ENCODE peak calls at places on chromosome 6, in six cellular contexts. One of them, this sample, is unnamed.

GRCh38 chr6:87840324-87840723 is 138.3 kb upstream of the AKIRIN2 start:
- DNase-seq in fibroblast of lung: no peak
- DNase-seq in prostate gland: no peak
- DNase-seq in EH: no peak
- DNase-seq in T-helper 17 cell: no peak
- DNase-seq in GM12865: no peak
- DNase-seq in this sample: no peak

GRCh38 chr6:106751501-106752252 is 122.3 kb downstream of the QRSL1 start:
- DNase-seq in prostate gland: no peak
- DNase-seq in fibroblast of lung: peak; percentile 16
- DNase-seq in EH: no peak
- DNase-seq in GM12865: no peak
- DNase-seq in T-helper 17 cell: no peak
- DNase-seq in this sample: no peak

GRCh38 chr6:46808806-46809205 is 15.6 kb downstream of the MEP1A start:
- DNase-seq in T-helper 17 cell: no peak
- DNase-seq in GM12865: no peak
- DNase-seq in EH: no peak
- DNase-seq in fibroblast of lung: no peak
- DNase-seq in prostate gland: no peak
- DNase-seq in this sample: no peak

GRCh38 chr6:9126845-9127560 is 691.7 kb upstream of the SLC35B3 start:
- DNase-seq in fibroblast of lung: peak; percentile 92
- DNase-seq in prostate gland: no peak
- DNase-seq in GM12865: no peak
- DNase-seq in T-helper 17 cell: no peak
- DNase-seq in EH: peak; percentile 90
- DNase-seq in this sample: no peak

GRCh38 chr6:33316603-33317417 is 734 bp downstream of the ZBTB22 start:
- DNase-seq in fibroblast of lung: no peak
- DNase-seq in T-helper 17 cell: no peak
- DNase-seq in EH: no peak
- DNase-seq in GM12865: no peak
- DNase-seq in prostate gland: no peak
- DNase-seq in this sample: no peak

GRCh38 chr6:133343220-133343619 is 102.1 kb downstream of the EYA4 start:
- DNase-seq in fibroblast of lung: no peak
- DNase-seq in prostate gland: no peak
- DNase-seq in GM12865: no peak
- DNase-seq in EH: no peak
- DNase-seq in T-helper 17 cell: no peak
- DNase-seq in this sample: no peak

GRCh38 chr6:43698584-43699349 is 11.2 kb upstream of the MRPS18A start:
- DNase-seq in GM12865: no peak
- DNase-seq in T-helper 17 cell: no peak
- DNase-seq in prostate gland: no peak
- DNase-seq in EH: peak; percentile 68
- DNase-seq in fibroblast of lung: no peak
- DNase-seq in this sample: peak; percentile 52

GRCh38 chr6:14925025-14925595 is 320.8 kb upstream of the JARID2 start:
- DNase-seq in EH: peak; percentile 50
- DNase-seq in T-helper 17 cell: no peak
- DNase-seq in GM12865: no peak
- DNase-seq in prostate gland: no peak
- DNase-seq in fibroblast of lung: no peak
- DNase-seq in this sample: no peak

GRCh38 chr6:64049736-64050135 is 414.1 kb downstream of the PHF3 start:
- DNase-seq in fibroblast of lung: no peak
- DNase-seq in GM12865: no peak
- DNase-seq in EH: no peak
- DNase-seq in prostate gland: no peak
- DNase-seq in T-helper 17 cell: no peak
- DNase-seq in this sample: no peak

GRCh38 chr6:21121737-21122136 is 471.8 kb upstream of the SOX4 start:
- DNase-seq in GM12865: no peak
- DNase-seq in EH: no peak
- DNase-seq in T-helper 17 cell: no peak
- DNase-seq in prostate gland: no peak
- DNase-seq in fibroblast of lung: no peak
- DNase-seq in this sample: no peak

GRCh38 chr6:33710296-33711121 is 991 bp downstream of the UQCC2 start:
- DNase-seq in T-helper 17 cell: no peak
- DNase-seq in GM12865: peak; percentile 33
- DNase-seq in fibroblast of lung: no peak
- DNase-seq in EH: no peak
- DNase-seq in prostate gland: no peak
- DNase-seq in this sample: no peak

GRCh38 chr6:31702421-31702818 is 704 bp downstream of the ABHD16A start:
- DNase-seq in GM12865: no peak
- DNase-seq in prostate gland: no peak
- DNase-seq in T-helper 17 cell: no peak
- DNase-seq in EH: no peak
- DNase-seq in fibroblast of lung: peak; percentile 26
- DNase-seq in this sample: no peak

GRCh38 chr6:33271608-33272357 is at the start of the genes RPS18 and VPS52:
- DNase-seq in EH: peak; percentile 99
- DNase-seq in T-helper 17 cell: peak; percentile 72
- DNase-seq in GM12865: peak; percentile 99
- DNase-seq in fibroblast of lung: peak; percentile 99
- DNase-seq in prostate gland: peak; percentile 96
- DNase-seq in this sample: peak; percentile 98

GRCh38 chr6:36290668-36291620 is 21.1 kb downstream of the PNPLA1 start:
- DNase-seq in GM12865: no peak
- DNase-seq in EH: peak; percentile 42
- DNase-seq in prostate gland: no peak
- DNase-seq in T-helper 17 cell: no peak
- DNase-seq in fibroblast of lung: peak; percentile 10
- DNase-seq in this sample: no peak

GRCh38 chr6:122653094-122653493 is 42.9 kb downstream of the PKIB start:
- DNase-seq in T-helper 17 cell: no peak
- DNase-seq in fibroblast of lung: peak; percentile 96
- DNase-seq in GM12865: no peak
- DNase-seq in prostate gland: no peak
- DNase-seq in EH: no peak
- DNase-seq in this sample: no peak

GRCh38 chr6:13710552-13711383 is 867 bp downstream of the RANBP9 start:
- DNase-seq in fibroblast of lung: peak; percentile 26
- DNase-seq in prostate gland: peak; percentile 19
- DNase-seq in EH: no peak
- DNase-seq in T-helper 17 cell: peak; percentile 26
- DNase-seq in GM12865: peak; percentile 55
- DNase-seq in this sample: no peak

GRCh38 chr6:64860203-64860602 is 846.8 kb downstream of the EYS start:
- DNase-seq in EH: no peak
- DNase-seq in prostate gland: no peak
- DNase-seq in fibroblast of lung: no peak
- DNase-seq in T-helper 17 cell: no peak
- DNase-seq in GM12865: no peak
- DNase-seq in this sample: no peak

GRCh38 chr6:157148391-157149323 is 174.7 kb downstream of the TMEM242 start:
- DNase-seq in fibroblast of lung: peak; percentile 97
- DNase-seq in EH: peak; percentile 96
- DNase-seq in prostate gland: peak; percentile 76
- DNase-seq in GM12865: no peak
- DNase-seq in T-helper 17 cell: no peak
- DNase-seq in this sample: no peak

GRCh38 chr6:11262231-11262630 is 29.8 kb upstream of the NEDD9 start:
- DNase-seq in EH: no peak
- DNase-seq in GM12865: no peak
- DNase-seq in T-helper 17 cell: no peak
- DNase-seq in prostate gland: no peak
- DNase-seq in fibroblast of lung: peak; percentile 44
- DNase-seq in this sample: no peak

GRCh38 chr6:139531148-139531547 is 156.7 kb upstream of the CITED2 start:
- DNase-seq in prostate gland: no peak
- DNase-seq in fibroblast of lung: peak; percentile 54
- DNase-seq in GM12865: peak; percentile 45
- DNase-seq in T-helper 17 cell: no peak
- DNase-seq in EH: peak; percentile 24
- DNase-seq in this sample: no peak

GRCh38 chr6:7568021-7568420 is 22.0 kb upstream of the SNRNP48 start:
- DNase-seq in T-helper 17 cell: no peak
- DNase-seq in prostate gland: no peak
- DNase-seq in fibroblast of lung: peak; percentile 47
- DNase-seq in GM12865: no peak
- DNase-seq in EH: peak; percentile 81
- DNase-seq in this sample: no peak

GRCh38 chr6:34616230-34616591 is 60.1 kb upstream of the SPDEF start:
- DNase-seq in GM12865: no peak
- DNase-seq in EH: no peak
- DNase-seq in fibroblast of lung: no peak
- DNase-seq in T-helper 17 cell: no peak
- DNase-seq in prostate gland: no peak
- DNase-seq in this sample: no peak

GRCh38 chr6:39280247-39280731 is 33.9 kb downstream of the KCNK17 start:
- DNase-seq in prostate gland: no peak
- DNase-seq in T-helper 17 cell: no peak
- DNase-seq in EH: peak; percentile 11
- DNase-seq in GM12865: no peak
- DNase-seq in fibroblast of lung: no peak
- DNase-seq in this sample: peak; percentile 25

GRCh38 chr6:70673601-70674000 is 5.9 kb downstream of the SMAP1 start:
- DNase-seq in EH: peak; percentile 61
- DNase-seq in prostate gland: no peak
- DNase-seq in GM12865: no peak
- DNase-seq in fibroblast of lung: peak; percentile 59
- DNase-seq in T-helper 17 cell: no peak
- DNase-seq in this sample: no peak

GRCh38 chr6:56643379-56644089 is 845 bp upstream of the DST start:
- DNase-seq in prostate gland: no peak
- DNase-seq in T-helper 17 cell: no peak
- DNase-seq in GM12865: no peak
- DNase-seq in EH: no peak
- DNase-seq in fibroblast of lung: no peak
- DNase-seq in this sample: no peak

GRCh38 chr6:111602481-111603404 is 2.9 kb downstream of the TRAF3IP2 start:
- DNase-seq in T-helper 17 cell: no peak
- DNase-seq in prostate gland: no peak
- DNase-seq in fibroblast of lung: peak; percentile 86
- DNase-seq in GM12865: no peak
- DNase-seq in EH: peak; percentile 98
- DNase-seq in this sample: no peak